ENCODE peak calls at places on chromosome 4, in five cellular contexts. H, C, D, L and Q are unnamed samples. For H3K36me3, the result is how much of the 10 kb centered on the place peaks cover.

GRCh38 chr4:138911903-138912713 is 103.5 kb upstream of the NOCT start:
- DNase-seq in H (no peak), C (no peak), L (peak), D (no peak), Q (peak)

GRCh38 chr4:176780995-176781738 is 11.6 kb downstream of the VEGFC start:
- DNase-seq in H (no peak), C (no peak), L (peak), D (no peak), Q (no peak)

GRCh38 chr4:54281060-54281781 is 52.1 kb downstream of the PDGFRA start:
- DNase-seq in L (peak), C (no peak), H (peak), D (no peak), Q (peak)

GRCh38 chr4:7375427-7375826 is 59.3 kb downstream of the PSAPL1 start:
- DNase-seq in L (no peak), D (no peak), H (no peak), C (no peak), Q (peak)

GRCh38 chr4:54318904-54319303 is 89.8 kb downstream of the PDGFRA start:
- DNase-seq in H (no peak), D (peak), C (peak), L (peak), Q (no peak)

GRCh38 chr4:160835789-160836188 is 1328.0 kb downstream of the FSTL5 start:
- DNase-seq in H (no peak), D (no peak), L (peak), C (peak), Q (peak)

GRCh38 chr4:116122131-116122530 is 963.2 kb downstream of the TRAM1L1 start:
- DNase-seq in H (no peak), C (no peak), D (peak), L (peak), Q (no peak)

GRCh38 chr4:52126946-52127345 is 75.8 kb downstream of the SPATA18 start:
- DNase-seq in C (peak), L (peak), H (no peak), D (no peak), Q (no peak)

DNA sequence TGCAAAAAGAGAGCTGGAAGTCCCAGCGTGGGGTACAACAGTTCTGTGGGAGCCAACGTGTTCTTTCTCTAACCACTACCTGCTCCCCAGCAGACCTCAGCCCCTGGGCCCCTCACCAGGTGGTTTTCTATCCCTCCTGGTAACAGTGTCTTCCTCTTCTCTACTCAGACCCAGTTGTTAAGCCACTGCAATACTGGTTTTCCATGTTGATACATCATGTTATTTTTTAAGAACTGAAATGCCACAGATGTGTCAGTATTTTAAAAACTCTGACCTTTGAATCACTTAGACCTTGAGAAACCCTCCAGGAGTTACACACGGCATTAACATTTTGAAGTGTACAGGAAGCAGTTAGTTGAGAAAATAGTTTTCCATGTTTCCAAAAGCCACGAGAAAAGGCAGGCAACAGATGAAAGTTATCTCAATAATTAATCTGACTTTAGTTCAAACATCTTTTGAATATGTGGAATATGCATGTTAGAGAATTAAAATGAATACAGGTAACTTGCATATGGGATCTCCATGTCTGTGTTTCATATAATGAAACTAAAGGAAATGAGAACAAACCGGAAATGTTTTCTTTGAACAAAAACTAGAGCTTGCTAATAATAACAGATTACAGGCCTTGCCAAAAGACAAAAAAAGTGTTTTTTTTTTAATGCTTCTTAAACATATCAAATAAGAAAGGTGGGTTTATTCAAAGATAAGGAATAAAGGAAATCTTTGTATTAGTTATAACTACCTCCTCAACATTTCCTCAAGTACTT is 108.8 kb downstream of the ZNF827 start:
- DNase-seq in C (no peak), D (no peak), H (no peak), L (no peak), Q (no peak)
- H3K4me3 ChIP-seq in C (no peak), D (no peak), H (no peak), L (no peak), Q (no peak)

DNA sequence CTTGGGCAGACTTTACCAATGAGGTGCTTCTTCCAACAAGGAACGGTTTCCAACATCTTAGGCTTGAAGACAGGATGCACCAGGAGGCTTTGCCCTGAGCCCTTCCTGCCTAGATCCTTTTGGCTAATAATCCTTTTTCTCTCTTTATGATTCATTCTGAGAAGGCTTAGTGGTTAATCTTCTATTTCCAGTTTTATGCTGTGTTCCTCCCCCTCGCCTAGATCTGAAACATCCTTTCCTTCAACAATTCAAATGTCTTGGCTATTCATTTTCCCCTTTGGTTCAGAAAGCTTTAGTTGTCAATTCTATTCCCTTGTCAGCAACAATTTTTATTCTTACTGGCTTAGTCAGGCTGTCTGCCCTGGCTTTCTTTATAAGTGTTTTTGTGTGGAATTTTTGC is 235.1 kb downstream of the SPRY1 start:
- DNase-seq in D (no peak), C (no peak), L (peak), H (no peak), Q (no peak)
- H3K36me3 ChIP-seq in D (under half), C (under half), L (under half), H (under half), Q (under half)

DNA sequence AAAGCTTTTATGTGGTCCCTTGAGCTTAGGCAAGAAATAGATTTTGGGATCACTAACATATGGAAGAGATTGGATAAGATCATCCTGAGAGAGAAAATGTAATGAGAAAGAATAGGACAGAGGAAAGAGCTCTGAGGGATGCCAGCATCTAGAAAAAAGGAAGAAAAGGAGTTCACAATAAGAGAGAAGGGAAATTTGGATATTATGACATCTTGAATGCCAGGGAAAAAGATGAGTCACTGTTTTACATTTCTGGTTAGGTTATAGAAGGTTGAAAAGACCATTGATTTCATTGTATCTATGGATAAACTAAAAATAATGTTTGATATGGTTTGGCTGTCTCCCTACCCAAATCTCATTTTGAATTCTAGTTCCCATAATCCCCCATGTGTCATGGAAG is 208.5 kb downstream of the MAD2L1 start:
- DNase-seq in D (no peak), H (no peak), C (no peak), L (peak), Q (no peak)
- H3K4me3 ChIP-seq in D (no peak), H (no peak), C (no peak), L (no peak), Q (no peak)

GRCh38 chr4:2500547-2500946 is 31.6 kb downstream of the RNF4 start:
- DNase-seq in C (no peak), L (no peak), D (no peak), H (no peak), Q (no peak)
- H3K36me3 ChIP-seq in C (half or more), L (under half), D (under half), H (under half), Q (under half)

GRCh38 chr4:163611172-163611571 is 116.7 kb downstream of the TMA16 start:
- DNase-seq in L (no peak), D (no peak), C (no peak), H (no peak), Q (no peak)

GRCh38 chr4:163611784-163612445 is 117.4 kb downstream of the TMA16 start:
- DNase-seq in D (no peak), H (no peak), L (no peak), C (no peak), Q (no peak)

GRCh38 chr4:163614866-163615265 is 120.4 kb downstream of the TMA16 start:
- DNase-seq in L (no peak), D (no peak), H (no peak), C (no peak), Q (no peak)

GRCh38 chr4:163613375-163613774 is 118.9 kb downstream of the TMA16 start:
- DNase-seq in C (no peak), D (no peak), L (no peak), H (no peak), Q (no peak)

DNA sequence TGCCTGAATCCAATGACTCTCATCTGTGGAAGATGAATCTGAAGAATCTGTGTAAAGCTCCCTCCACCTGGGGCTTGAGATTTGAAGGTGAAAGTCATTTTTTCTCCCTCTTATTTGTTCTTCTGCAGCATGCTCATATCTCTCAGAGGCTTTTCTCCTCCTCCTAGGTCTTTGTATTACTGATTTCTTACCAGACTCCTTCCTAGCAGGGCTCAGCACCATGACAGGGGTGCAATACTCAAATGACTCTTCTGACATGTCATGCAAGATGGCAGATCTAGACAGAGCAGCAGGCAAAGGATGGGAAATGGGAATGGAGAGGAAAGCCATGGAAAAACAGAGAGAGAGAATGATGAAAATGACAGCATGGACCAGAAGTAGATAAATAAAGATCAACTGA is 118.3 kb downstream of the TMA16 start:
- DNase-seq in L (no peak), C (no peak), H (no peak), D (no peak), Q (no peak)
- H3K4me3 ChIP-seq in L (no peak), C (no peak), H (no peak), D (no peak), Q (no peak)

DNA sequence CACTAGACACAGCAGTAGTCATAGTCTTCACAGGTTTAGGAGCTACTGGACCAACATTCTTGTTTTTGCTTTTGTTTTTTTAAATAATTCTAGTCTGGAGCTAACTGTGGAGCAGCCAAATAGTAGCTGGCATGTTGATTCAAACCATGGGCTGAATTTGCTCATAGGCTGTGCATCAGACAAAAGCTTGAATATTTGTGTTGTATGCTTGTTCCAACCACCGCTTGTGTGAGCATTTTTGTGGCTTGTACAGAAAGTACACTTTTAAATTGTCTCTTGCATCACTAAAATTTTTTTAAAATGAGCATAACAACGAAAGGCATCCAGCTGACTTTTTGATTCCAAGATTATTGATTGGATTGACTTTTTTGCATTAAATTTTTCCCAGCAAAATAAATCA is 39.6 kb downstream of the CCNI start:
- DNase-seq in D (no peak), C (no peak), H (no peak), L (no peak), Q (no peak)
- H3K36me3 ChIP-seq in D (under half), C (half or more), H (under half), L (under half), Q (under half)

DNA sequence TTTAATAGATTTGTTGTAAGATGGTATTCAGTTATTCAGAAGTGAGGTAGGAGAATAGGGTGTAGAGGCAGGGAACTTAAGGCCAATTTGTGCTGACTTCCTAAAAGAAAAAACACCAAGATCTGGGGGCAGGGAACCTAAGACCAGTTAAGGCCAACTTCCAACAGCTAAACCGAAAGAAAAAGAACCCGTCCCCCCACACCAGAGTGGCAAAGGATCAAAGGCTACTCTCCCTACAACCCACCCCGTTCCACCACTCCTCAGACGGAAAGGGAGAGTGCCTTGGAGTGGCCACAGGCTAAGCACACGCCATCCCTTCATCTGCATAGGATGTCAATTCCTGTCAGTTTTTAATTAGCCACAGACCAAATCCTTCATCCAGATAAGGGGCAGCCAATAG is 3.7 kb upstream of the ZNF718 start:
- DNase-seq in L (no peak), C (no peak), D (no peak), H (no peak), Q (no peak)
- H3K4me3 ChIP-seq in L (no peak), C (no peak), D (no peak), H (no peak), Q (no peak)